ENCODE peak calls at places on chromosomes 1 and 21, in five cellular contexts. L is CD8-positive, alpha-beta T cell; F is K562; E is ovary; J is PC-3. P is an unnamed sample. For H3K36me3, the result is how much of the 10 kb centered on the place peaks cover.

GRCh38 chr1:116152950-116153691 is 41.9 kb downstream of the MAB21L3 start:
- DNase-seq in J (no peak), E (no peak), F (no peak), L (no peak), P (no peak)

GRCh38 chr1:231420959-231421615 is 1.0 kb downstream of the EGLN1 start:
- DNase-seq in E (peak), F (peak), J (peak), L (peak), P (peak)

GRCh38 chr1:200034821-200035396 is 7.4 kb downstream of the NR5A2 start:
- DNase-seq in J (no peak), E (no peak), F (no peak), L (no peak), P (no peak)

GRCh38 chr1:230141002-230141648 is 74.1 kb downstream of the GALNT2 start:
- DNase-seq in J (no peak), F (no peak), L (no peak), E (no peak), P (no peak)

GRCh38 chr1:89724369-89725015 is 91.6 kb downstream of the LRRC8C start:
- DNase-seq in E (no peak), F (peak), L (no peak), J (peak), P (no peak)

GRCh38 chr1:9687876-9688582 is 36.5 kb downstream of the PIK3CD start:
- DNase-seq in E (peak), F (peak), L (no peak), J (peak), P (no peak)

GRCh38 chr1:26296340-26297056 is 9.9 kb downstream of the UBXN11 start:
- DNase-seq in L (no peak), J (no peak), E (no peak), F (no peak), P (no peak)

GRCh38 chr1:91894036-91894761 is 8.2 kb upstream of the TGFBR3 start:
- DNase-seq in E (no peak), F (no peak), L (no peak), J (no peak), P (no peak)

GRCh38 chr1:2610036-2610720 is 22.6 kb downstream of the MMEL1 start:
- DNase-seq in F (no peak), E (peak), L (no peak), J (no peak), P (peak)

GRCh38 chr1:60559371-60559770 is 485.8 kb upstream of the C1orf87 start:
- DNase-seq in J (no peak), L (no peak), E (no peak), F (no peak), P (no peak)

GRCh38 chr21:33940164-33940563 is 24.6 kb upstream of the ATP5PO start:
- DNase-seq in J (no peak), L (no peak), F (no peak), E (no peak), P (no peak)

GRCh38 chr1:93620169-93620840 is 61.3 kb downstream of the BCAR3 start:
- DNase-seq in L (no peak), J (no peak), E (no peak), F (no peak), P (no peak)

GRCh38 chr1:229278120-229278741 is 7.3 kb downstream of the RAB4A start:
- DNase-seq in L (no peak), J (no peak), E (no peak), F (no peak), P (no peak)

GRCh38 chr21:33828577-33828976 is 87.0 kb downstream of the ATP5PO start:
- DNase-seq in J (no peak), F (no peak), E (no peak), L (no peak), P (peak)

DNA sequence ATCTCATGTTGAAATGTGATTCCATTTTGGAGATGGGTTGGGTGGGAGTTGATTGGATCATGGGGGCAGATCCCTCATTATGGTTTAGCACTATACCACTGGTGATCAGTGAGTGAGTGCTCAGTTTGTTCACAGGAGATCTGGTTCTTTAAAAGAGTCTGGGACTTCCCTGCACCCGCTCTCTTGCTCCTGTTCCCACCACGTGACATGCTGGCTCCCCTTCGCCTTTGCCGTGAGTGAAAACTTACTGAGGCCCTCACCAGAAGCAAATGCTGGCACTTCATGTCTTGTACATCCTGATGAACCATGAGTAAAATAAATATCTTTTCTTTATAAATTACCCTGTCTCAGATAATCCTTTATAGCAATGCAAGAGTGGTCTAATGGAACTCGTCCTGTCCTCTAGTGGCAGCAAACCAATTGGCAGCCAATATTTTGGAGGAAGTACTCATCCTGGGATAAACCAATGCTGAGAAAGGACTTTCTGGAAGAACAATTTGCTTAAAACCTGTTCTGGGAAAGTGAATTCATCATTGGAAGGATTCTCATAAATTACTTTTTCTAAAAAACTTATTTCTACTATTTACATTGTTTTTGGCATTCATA is 27.8 kb upstream of the CYP4A11 start:
- DNase-seq in L (no peak), F (no peak), J (peak), E (no peak), P (no peak)
- TF ChIP-seq CTCF in L (no peak), F (peak), J (peak), E (no peak), P (no peak)

GRCh38 chr1:162301696-162302095 is 75.0 kb downstream of the SPATA46 start:
- DNase-seq in L (no peak), E (no peak), F (no peak), J (no peak), P (no peak)
- H3K27ac ChIP-seq in L (no peak), E (no peak), F (no peak), J (no peak), P (no peak)

GRCh38 chr1:198902616-198903140 is 263.8 kb downstream of the PTPRC start:
- DNase-seq in L (no peak), E (no peak), F (no peak), J (no peak), P (peak)
- H3K36me3 ChIP-seq in L (under half), E (under half), F (under half), J (under half), P (under half)

GRCh38 chr1:160163612-160164011 is 12.2 kb downstream of the ATP1A4 start:
- DNase-seq in J (peak), L (no peak), E (no peak), F (peak), P (no peak)
- TF ChIP-seq CTCF in J (peak), L (no peak), E (no peak), F (peak), P (no peak)

DNA sequence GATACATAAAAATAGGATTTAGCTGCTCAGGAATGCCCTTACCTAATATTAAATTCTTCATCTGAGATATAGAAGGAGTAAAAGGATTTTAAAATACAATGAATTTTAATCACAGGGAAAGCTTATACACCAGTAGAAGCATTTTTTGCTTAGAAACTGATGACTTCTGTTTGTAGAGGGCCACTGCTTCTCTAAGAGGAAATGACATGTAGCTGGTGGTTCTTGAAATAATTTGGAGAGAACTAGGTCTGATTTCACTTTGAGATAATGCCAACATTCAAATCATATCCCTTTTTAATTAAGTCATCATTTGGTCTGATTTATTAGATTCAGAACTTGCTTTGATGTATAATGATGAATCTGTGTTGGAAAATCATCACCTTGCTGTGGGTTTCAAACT is 166.6 kb upstream of the SGIP1 start:
- DNase-seq in J (no peak), E (no peak), F (no peak), L (no peak), P (no peak)
- H3K27ac ChIP-seq in J (no peak), E (no peak), F (no peak), L (no peak), P (peak)

DNA sequence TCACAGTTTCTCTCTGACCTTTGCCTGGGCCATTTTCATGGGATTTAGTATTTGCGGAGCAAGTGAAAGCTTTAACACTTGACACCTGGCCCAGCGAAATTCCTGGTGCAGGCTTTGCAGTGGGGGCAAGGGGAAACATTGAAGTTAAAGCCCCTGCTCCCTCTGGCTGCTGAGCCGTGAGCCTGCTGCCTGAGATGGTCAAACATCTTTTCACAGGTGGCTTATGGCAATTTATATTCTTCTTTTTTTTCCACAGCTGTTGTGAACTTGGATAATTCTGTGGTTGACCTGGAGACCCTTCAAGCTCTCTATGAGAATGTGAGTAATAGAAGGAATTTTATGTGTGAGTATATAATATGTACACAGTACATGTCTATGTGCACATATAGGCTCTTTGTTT is 202.9 kb downstream of the FMN2 start:
- DNase-seq in E (no peak), L (no peak), J (no peak), F (no peak), P (no peak)
- H3K36me3 ChIP-seq in E (under half), L (under half), J (under half), F (under half), P (under half)

GRCh38 chr1:212916395-212917133 is 33.8 kb upstream of the VASH2 start:
- DNase-seq in L (no peak), E (no peak), F (peak), J (no peak), P (peak)

GRCh38 chr1:212917858-212918257 is 32.5 kb upstream of the VASH2 start:
- DNase-seq in E (no peak), J (no peak), L (no peak), F (no peak), P (no peak)

GRCh38 chr1:212914789-212915188 is 35.6 kb upstream of the VASH2 start:
- DNase-seq in J (no peak), L (no peak), E (no peak), F (no peak), P (no peak)

GRCh38 chr1:212917134-212917485 is 33.2 kb upstream of the VASH2 start:
- DNase-seq in J (no peak), L (no peak), E (no peak), F (no peak), P (no peak)

DNA sequence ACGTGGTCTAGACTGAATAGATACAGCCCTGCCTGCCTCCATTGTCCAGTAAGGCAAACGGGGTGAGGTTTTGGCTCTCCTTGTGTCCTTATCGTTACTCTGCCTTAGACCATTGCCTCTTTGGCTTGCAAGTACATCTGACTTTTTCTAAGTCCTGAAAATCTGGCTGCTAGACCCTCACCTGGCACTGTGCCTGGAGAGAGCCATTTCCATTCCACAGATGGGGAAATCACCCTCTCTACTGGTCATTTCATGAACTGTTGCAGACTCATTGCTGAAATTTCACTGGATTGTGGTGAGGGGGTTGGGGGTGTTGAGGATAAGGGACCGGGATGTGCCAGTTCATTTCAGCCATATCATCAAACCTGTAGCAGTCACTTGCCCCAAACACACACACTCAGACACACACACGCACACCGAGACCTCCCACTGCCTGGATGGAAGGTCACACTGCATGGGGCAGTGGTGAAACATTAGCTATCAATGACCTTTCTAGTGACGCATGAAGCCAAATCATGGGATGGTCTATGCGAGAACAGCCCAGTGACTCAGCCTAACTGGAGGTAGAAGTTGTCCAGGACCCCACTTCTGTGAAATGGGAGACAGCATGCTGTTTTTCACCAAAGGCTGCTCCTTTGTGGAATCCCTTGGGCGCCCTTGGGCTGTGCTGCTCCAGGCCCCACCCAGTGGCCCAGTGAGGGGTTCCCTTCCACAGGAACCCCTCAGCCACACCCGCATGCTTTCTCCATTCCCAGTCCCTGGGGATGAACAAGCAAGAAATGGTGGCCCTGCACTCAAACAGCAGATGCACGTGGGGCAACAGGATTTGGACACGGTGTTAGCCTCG is 34.9 kb upstream of the VASH2 start:
- DNase-seq in E (peak), F (peak), J (peak), L (no peak), P (peak)
- TF ChIP-seq CTCF in E (no peak), F (peak), J (peak), L (no peak), P (peak)

GRCh38 chr1:221940631-221941030 is 198.7 kb upstream of the DUSP10 start:
- DNase-seq in E (no peak), J (no peak), L (no peak), F (no peak), P (no peak)

GRCh38 chr1:221933814-221934213 is 191.9 kb upstream of the DUSP10 start:
- DNase-seq in L (no peak), J (no peak), E (no peak), F (no peak), P (no peak)

GRCh38 chr1:221937155-221937953 is 195.5 kb upstream of the DUSP10 start:
- DNase-seq in L (no peak), J (no peak), F (no peak), E (no peak), P (no peak)

GRCh38 chr1:221944247-221944870 is 202.5 kb upstream of the DUSP10 start:
- DNase-seq in L (no peak), E (no peak), F (no peak), J (no peak), P (no peak)

GRCh38 chr1:221939598-221939997 is 197.7 kb upstream of the DUSP10 start:
- DNase-seq in L (no peak), F (no peak), E (no peak), J (no peak), P (no peak)
- H3K27ac ChIP-seq in L (no peak), F (no peak), E (no peak), J (no peak), P (no peak)

DNA sequence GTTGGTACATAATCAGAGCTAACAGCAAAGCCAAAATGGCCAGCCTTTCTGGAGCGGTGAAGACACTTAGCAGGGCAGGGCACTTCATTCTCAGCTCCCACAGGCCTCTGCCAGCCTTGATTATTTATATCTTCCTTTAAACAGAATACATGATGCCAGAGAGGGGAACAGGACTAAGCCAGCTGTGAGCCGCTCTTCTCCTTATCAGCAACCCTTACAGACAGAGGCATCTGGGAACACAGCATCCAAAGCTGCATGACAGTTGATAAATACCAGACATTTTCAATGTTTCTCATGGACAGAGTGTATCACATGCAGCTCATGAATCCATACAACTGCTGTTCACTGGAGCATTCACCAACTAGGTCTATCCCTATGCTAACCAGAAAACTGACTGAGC is 29.1 kb downstream of the DNAJC11 start:
- DNase-seq in E (no peak), J (no peak), F (peak), L (no peak), P (no peak)
- H3K36me3 ChIP-seq in E (under half), J (under half), F (half or more), L (under half), P (under half)

P was measured in testis.